ENCODE peak calls at places on chromosomes 2 and 18, in six cellular contexts. Y, E, M, X, W and K are unnamed samples.

GRCh38 chr2:524442-524841 is 152.8 kb downstream of the TMEM18 start:
- DNase-seq in Y (peak), E (no peak), M (no peak), X (no peak), W (no peak), K (no peak)

GRCh38 chr2:74414913-74415761 is 6.3 kb downstream of the C2orf81 start:
- DNase-seq in Y (peak), E (peak), M (no peak), X (peak), W (no peak), K (peak)

GRCh38 chr2:158936978-158937377 is 31.5 kb upstream of the TANC1 start:
- DNase-seq in Y (peak), E (no peak), M (peak), X (no peak), W (no peak), K (no peak)

GRCh38 chr2:50720695-50721314 is 311.1 kb downstream of the NRXN1 start:
- DNase-seq in Y (no peak), E (no peak), M (no peak), X (no peak), W (no peak), K (no peak)

GRCh38 chr2:126797622-126798275 is 100.9 kb upstream of the TEX51 start:
- DNase-seq in Y (no peak), E (no peak), M (no peak), X (no peak), W (no peak), K (no peak)

GRCh38 chr18:43486462-43486861 is 209.2 kb upstream of the SYT4 start:
- DNase-seq in Y (peak), E (no peak), M (no peak), X (no peak), W (no peak), K (no peak)

GRCh38 chr2:17958486-17959092 is 80.1 kb downstream of the KCNS3 start:
- DNase-seq in Y (no peak), E (no peak), M (no peak), X (no peak), W (no peak), K (no peak)

GRCh38 chr2:181458881-181459280 is 1.7 kb downstream of the ITGA4 start:
- DNase-seq in Y (no peak), E (no peak), M (no peak), X (no peak), W (no peak), K (no peak)

GRCh38 chr2:72526623-72527022 is 299.2 kb downstream of the EXOC6B start:
- DNase-seq in Y (no peak), E (no peak), M (no peak), X (no peak), W (no peak), K (no peak)

GRCh38 chr2:217000406-217000805 is 140.5 kb upstream of the TNP1 start:
- DNase-seq in Y (no peak), E (no peak), M (no peak), X (no peak), W (no peak), K (no peak)

GRCh38 chr2:120402070-120402440 is 56.1 kb downstream of the INHBB start:
- DNase-seq in Y (no peak), E (no peak), M (no peak), X (no peak), W (no peak), K (no peak)